ENCODE peak calls at places on chromosomes 6 and 20, in ten cellular contexts. I is uterus, A is psoas muscle, K is DND-41, M is fibroblast of lung, C is left ventricle myocardium inferior, Y is choroid plexus epithelial cell, F is HFF-Myc, S is IMR-90, H is PC-3. D is an unnamed sample.

GRCh38 chr20:17864791-17865190 is 103.8 kb downstream of the SNX5 start:
- DNase-seq in K (no peak), C (no peak), H (no peak), A (no peak), F (no peak), Y (no peak), S (no peak), I (no peak), M (no peak), D (no peak)

GRCh38 chr20:18724077-18724476 is 89.5 kb upstream of the SCP2D1 start:
- DNase-seq in C (no peak), F (no peak), S (no peak), K (no peak), I (no peak), H (no peak), Y (no peak), A (no peak), M (no peak), D (no peak)

GRCh38 chr20:46230811-46231282 is 77.5 kb downstream of the CDH22 start:
- DNase-seq in Y (peak), F (no peak), M (peak), I (no peak), A (no peak), C (peak), H (peak), K (peak), S (peak), D (peak)

GRCh38 chr6:37024665-37025337 is 19.3 kb downstream of the FGD2 start:
- DNase-seq in C (no peak), M (no peak), I (no peak), S (peak), K (peak), F (no peak), A (no peak), Y (no peak), H (peak), D (no peak)

GRCh38 chr6:129186988-129187387 is 304.1 kb downstream of the LAMA2 start:
- DNase-seq in H (peak), I (no peak), F (peak), Y (peak), S (peak), C (no peak), K (no peak), A (no peak), M (peak), D (peak)

GRCh38 chr6:40550096-40550731 is 37.0 kb downstream of the LRFN2 start:
- DNase-seq in H (peak), M (peak), F (peak), Y (peak), K (peak), A (no peak), S (peak), I (no peak), C (no peak), D (peak)

GRCh38 chr6:108946695-108947094 is 98.5 kb downstream of the ARMC2 start:
- DNase-seq in I (peak), K (no peak), S (peak), A (no peak), C (no peak), Y (peak), M (no peak), F (no peak), H (no peak), D (peak)

GRCh38 chr20:47392015-47392720 is 35.7 kb upstream of the ZMYND8 start:
- DNase-seq in Y (peak), S (peak), M (peak), C (peak), F (peak), K (no peak), I (no peak), H (peak), A (no peak), D (peak)

GRCh38 chr6:113674075-113674474 is 183.1 kb upstream of the MARCKS start:
- DNase-seq in I (no peak), F (no peak), Y (no peak), C (no peak), S (no peak), M (no peak), K (no peak), H (no peak), A (no peak), D (no peak)

GRCh38 chr6:130178692-130179091 is 44.1 kb downstream of the SAMD3 start:
- DNase-seq in I (no peak), S (peak), H (peak), A (no peak), Y (peak), M (peak), C (no peak), F (peak), K (no peak), D (peak)

GRCh38 chr6:147974376-147974775 is 368.3 kb upstream of the SASH1 start:
- DNase-seq in M (no peak), Y (peak), I (no peak), K (no peak), S (peak), F (peak), H (peak), C (no peak), A (no peak), D (no peak)

GRCh38 chr6:129212081-129212480 is 329.1 kb downstream of the LAMA2 start:
- DNase-seq in F (no peak), A (no peak), I (no peak), Y (peak), M (no peak), C (no peak), H (no peak), S (no peak), K (no peak), D (peak)

GRCh38 chr6:127547215-127547614 is 28.1 kb upstream of the MTCL3 start:
- DNase-seq in K (no peak), I (no peak), A (no peak), H (peak), F (no peak), M (no peak), C (no peak), S (no peak), Y (peak), D (no peak)

GRCh38 chr6:104118274-104118673 is 741.4 kb downstream of the HACE1 start:
- DNase-seq in I (no peak), K (no peak), C (no peak), M (peak), Y (peak), H (peak), A (no peak), F (no peak), S (no peak), D (peak)

GRCh38 chr6:106128981-106129761 is 43.0 kb downstream of the PRDM1 start:
- DNase-seq in C (no peak), Y (peak), K (no peak), A (no peak), F (peak), I (no peak), S (peak), M (peak), H (peak), D (peak)

GRCh38 chr20:53072923-53073579 is 100.9 kb downstream of the TSHZ2 start:
- DNase-seq in H (no peak), I (no peak), F (no peak), S (no peak), K (no peak), M (no peak), Y (no peak), C (no peak), A (no peak), D (no peak)

GRCh38 chr6:13428528-13429405 is 58.6 kb downstream of the GFOD1 start:
- DNase-seq in S (no peak), I (no peak), C (no peak), H (no peak), K (no peak), F (no peak), A (no peak), Y (no peak), M (no peak), D (no peak)

GRCh38 chr6:44932651-44933091 is 395.5 kb upstream of the RUNX2 start:
- DNase-seq in F (no peak), C (no peak), H (no peak), Y (no peak), K (peak), A (no peak), S (no peak), I (no peak), M (no peak), D (no peak)

GRCh38 chr6:6918216-6918983 is 189.4 kb upstream of the RREB1 start:
- DNase-seq in K (peak), S (peak), Y (peak), H (peak), I (no peak), C (no peak), F (peak), A (no peak), M (peak), D (peak)

GRCh38 chr20:7302256-7302655 is 534.8 kb downstream of the BMP2 start:
- DNase-seq in A (no peak), S (no peak), M (no peak), H (no peak), C (no peak), I (no peak), Y (no peak), K (no peak), F (no peak), D (no peak)

GRCh38 chr20:7383218-7383617 is 557.0 kb downstream of the HAO1 start:
- DNase-seq in M (no peak), S (no peak), K (no peak), A (no peak), I (no peak), C (no peak), Y (no peak), F (no peak), H (peak), D (no peak)

GRCh38 chr6:56764081-56764566 is 121.4 kb upstream of the DST start:
- DNase-seq in I (no peak), K (no peak), C (no peak), A (no peak), M (peak), S (peak), Y (peak), H (peak), F (no peak), D (peak)

GRCh38 chr6:167851349-167851952 is 24.7 kb downstream of the AFDN start:
- DNase-seq in M (no peak), C (no peak), A (no peak), S (no peak), F (no peak), Y (no peak), H (no peak), K (no peak), I (no peak), D (no peak)

GRCh38 chr20:52438326-52438963 is 246.9 kb upstream of the ZFP64 start:
- DNase-seq in M (no peak), Y (no peak), K (no peak), I (no peak), S (no peak), C (no peak), F (no peak), A (no peak), H (no peak), D (no peak)

GRCh38 chr6:151036869-151037680 is 171.6 kb downstream of the MTHFD1L start:
- DNase-seq in I (no peak), A (no peak), Y (peak), F (no peak), H (peak), C (no peak), S (peak), M (no peak), K (no peak), D (no peak)

GRCh38 chr20:34222208-34222607 is 19.0 kb upstream of the ASIP start:
- DNase-seq in K (no peak), C (no peak), A (no peak), M (peak), H (peak), I (peak), S (peak), F (peak), Y (peak), D (peak)

DNA sequence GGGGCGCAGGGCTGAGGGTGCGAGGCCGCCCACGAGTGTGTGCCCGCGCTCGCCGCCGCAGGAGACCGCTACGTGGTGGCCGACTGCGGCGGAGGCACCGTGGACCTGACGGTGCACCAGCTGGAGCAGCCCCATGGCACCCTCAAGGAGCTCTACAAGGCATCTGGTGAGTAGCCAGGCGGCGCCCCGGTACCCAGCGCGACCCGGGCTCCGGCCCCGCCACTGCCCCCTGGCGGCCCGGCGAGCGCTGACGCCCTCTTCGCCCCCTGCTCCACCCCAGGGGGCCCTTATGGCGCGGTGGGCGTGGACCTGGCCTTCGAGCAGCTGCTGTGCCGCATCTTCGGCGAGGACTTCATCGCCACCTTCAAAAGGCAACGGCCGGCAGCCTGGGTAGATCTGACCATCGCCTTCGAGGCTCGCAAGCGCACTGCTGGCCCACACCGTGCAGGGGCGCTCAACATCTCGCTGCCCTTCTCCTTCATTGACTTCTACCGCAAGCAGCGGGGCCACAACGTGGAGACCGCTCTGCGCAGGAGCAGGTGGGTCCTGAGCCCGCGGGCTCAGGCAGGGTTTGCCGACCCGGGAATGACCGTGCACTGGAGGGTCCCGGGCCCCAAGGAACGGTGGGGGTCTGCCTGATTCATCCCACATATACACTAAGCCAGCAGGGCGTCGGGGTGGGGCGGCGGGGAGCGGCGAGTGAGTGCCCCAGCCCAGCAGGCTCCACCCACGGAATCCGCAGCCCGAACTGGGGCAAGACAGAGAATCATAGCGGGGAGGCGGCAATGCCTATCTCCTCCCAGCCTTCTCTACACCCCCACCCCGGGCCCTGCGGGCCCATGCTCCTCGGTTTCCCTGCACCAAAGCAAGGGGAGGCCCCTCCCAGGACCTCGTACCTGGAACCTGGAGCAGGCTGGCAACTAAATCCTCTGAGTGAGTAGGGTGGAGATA is 17.5 kb downstream of the HSPA12B start:
- DNase-seq in H (no peak), C (no peak), S (no peak), K (no peak), I (no peak), F (no peak), M (no peak), Y (no peak), A (no peak), D (no peak)
- TF ChIP-seq CTCF in H (peak), C (peak), S (peak), K (peak), I (no peak), F (peak), M (peak), Y (peak), A (peak), D (no peak)

GRCh38 chr6:17276766-17277165 is 4.4 kb upstream of the RBM24 start:
- DNase-seq in K (no peak), I (no peak), S (peak), A (peak), F (no peak), H (no peak), Y (no peak), C (peak), M (no peak), D (no peak)
- H3K4me3 ChIP-seq in K (no peak), I (no peak), S (no peak), A (peak), F (no peak), H (no peak), Y (no peak), C (peak), M (no peak), D (no peak)

DNA sequence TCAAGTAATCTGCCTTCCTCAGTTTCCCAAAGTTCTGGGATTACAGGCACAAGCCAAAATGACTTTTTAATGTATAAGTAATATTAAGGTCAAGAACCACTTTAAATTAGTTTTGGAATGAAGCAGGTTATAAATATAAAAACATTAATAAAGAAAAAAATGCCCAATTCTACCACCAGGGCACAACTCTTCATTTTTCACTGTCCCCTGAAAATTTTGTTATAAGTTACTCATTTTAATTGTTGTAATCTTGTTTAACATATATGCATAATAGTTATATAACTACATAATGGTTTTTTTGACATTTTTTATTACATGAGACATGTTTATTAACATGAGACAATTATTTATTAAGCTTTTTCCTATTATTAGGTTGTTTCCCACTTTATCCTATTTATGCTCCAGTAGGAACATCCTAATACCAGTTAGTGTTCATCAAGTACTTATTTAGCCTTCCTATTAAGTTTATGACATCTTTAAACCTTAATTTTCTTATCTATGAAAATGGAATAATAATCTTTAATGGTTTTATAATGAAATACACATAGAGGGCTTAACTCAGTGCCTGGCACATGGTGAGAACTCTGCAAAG is 182.1 kb upstream of the SCGN start:
- DNase-seq in C (no peak), A (no peak), K (no peak), Y (no peak), F (no peak), I (no peak), M (no peak), H (no peak), S (no peak), D (no peak)
- TF ChIP-seq CTCF in C (peak), A (no peak), K (no peak), Y (no peak), F (no peak), I (no peak), M (no peak), H (peak), S (no peak), D (peak)

GRCh38 chr6:30837870-30838269 is 46.4 kb upstream of the DDR1 start:
- DNase-seq in A (no peak), M (no peak), F (no peak), I (no peak), C (no peak), S (no peak), Y (no peak), H (peak), K (no peak), D (no peak)
- H3K4me3 ChIP-seq in A (no peak), M (no peak), F (no peak), I (no peak), C (no peak), S (no peak), Y (no peak), H (no peak), K (no peak), D (no peak)